ENCODE peak calls at places on chromosome 9, in seven cellular contexts. O is astrocyte; S is CD8-positive, alpha-beta T cell; N is adrenal gland; Y is kidney epithelial cell; Q is keratinocyte; H is GM23338. P is an unnamed sample. For H3K27me3, the result is how much of the 10 kb centered on the place peaks cover.

GRCh38 chr9:133888779-133889491 is 103.2 kb downstream of the VAV2 start:
- DNase-seq in O (no peak), S (no peak), N (no peak), Y (no peak), Q (no peak), H (no peak), P (no peak)

GRCh38 chr9:129476821-129477611 is 143.9 kb downstream of the C9orf50 start:
- DNase-seq in O (no peak), S (no peak), N (no peak), Y (no peak), Q (no peak), H (no peak), P (no peak)

GRCh38 chr9:117718085-117718484 is 13.9 kb downstream of the TLR4 start:
- DNase-seq in O (no peak), S (no peak), N (no peak), Y (no peak), Q (no peak), H (no peak), P (no peak)

GRCh38 chr9:80259079-80259478 is 687.3 kb downstream of the TLE4 start:
- DNase-seq in O (no peak), S (no peak), N (no peak), Y (no peak), Q (no peak), H (no peak), P (no peak)

GRCh38 chr9:133701321-133701980 is 36.7 kb downstream of the SARDH start:
- DNase-seq in O (no peak), S (peak), N (no peak), Y (no peak), Q (no peak), H (no peak), P (no peak)

GRCh38 chr9:32552172-32552872 is at the start of the genes SMIM27 and TOPORS:
- DNase-seq in O (peak), S (peak), N (peak), Y (peak), Q (peak), H (peak), P (peak)

GRCh38 chr9:96871176-96871575 is 16.9 kb upstream of the ZNF782 start:
- DNase-seq in O (no peak), S (no peak), N (no peak), Y (no peak), Q (no peak), H (no peak), P (no peak)

GRCh38 chr9:136393531-136393930 is 6.4 kb downstream of the SNAPC4 start:
- DNase-seq in O (no peak), S (no peak), N (no peak), Y (no peak), Q (no peak), H (no peak), P (no peak)

GRCh38 chr9:96660693-96661248 is 5.7 kb upstream of the PRXL2C start:
- DNase-seq in O (no peak), S (no peak), N (no peak), Y (no peak), Q (no peak), H (no peak), P (no peak)

GRCh38 chr9:98215821-98216220 is 23.4 kb upstream of the CORO2A start:
- DNase-seq in O (no peak), S (peak), N (peak), Y (no peak), Q (no peak), H (peak), P (no peak)

GRCh38 chr9:113579270-113580040 is 115.9 kb downstream of the RGS3 start:
- DNase-seq in O (no peak), S (peak), N (no peak), Y (no peak), Q (no peak), H (no peak), P (no peak)

GRCh38 chr9:72728031-72728770 is 206.8 kb downstream of the TMC1 start:
- DNase-seq in O (no peak), S (no peak), N (no peak), Y (no peak), Q (no peak), H (peak), P (no peak)

GRCh38 chr9:17528859-17529258 is 50.0 kb upstream of the SH3GL2 start:
- DNase-seq in O (no peak), S (no peak), N (no peak), Y (no peak), Q (no peak), H (peak), P (no peak)

GRCh38 chr9:76415731-76416130 is 21.5 kb upstream of the RFK start:
- DNase-seq in O (peak), S (no peak), N (peak), Y (no peak), Q (no peak), H (no peak), P (no peak)

GRCh38 chr9:9949948-9950347 is 662.9 kb downstream of the PTPRD start:
- DNase-seq in O (no peak), S (no peak), N (no peak), Y (no peak), Q (no peak), H (no peak), P (no peak)

GRCh38 chr9:87595605-87596004 is 97.9 kb downstream of the DAPK1 start:
- DNase-seq in O (no peak), S (no peak), N (no peak), Y (no peak), Q (no peak), H (peak), P (no peak)

GRCh38 chr9:129287595-129288305 is 109.7 kb upstream of the IER5L start:
- DNase-seq in O (no peak), S (no peak), N (no peak), Y (no peak), Q (no peak), H (no peak), P (no peak)

GRCh38 chr9:841371-842209 is at the start of gene DMRT1:
- DNase-seq in O (no peak), S (no peak), N (no peak), Y (no peak), Q (no peak), H (peak), P (no peak)
- H3K27me3 ChIP-seq in O (under half), S (under half), N (half or more), Y (under half), Q (under half), H (half or more), P (under half)

GRCh38 chr9:127463382-127463781 is 12.1 kb downstream of the LRSAM1 start:
- DNase-seq in O (no peak), S (no peak), N (no peak), Y (no peak), Q (no peak), H (no peak), P (no peak)
- TF ChIP-seq CTCF in O (no peak), S (no peak), N (no peak), Y (no peak), Q (no peak), H (no peak), P (no peak)

DNA sequence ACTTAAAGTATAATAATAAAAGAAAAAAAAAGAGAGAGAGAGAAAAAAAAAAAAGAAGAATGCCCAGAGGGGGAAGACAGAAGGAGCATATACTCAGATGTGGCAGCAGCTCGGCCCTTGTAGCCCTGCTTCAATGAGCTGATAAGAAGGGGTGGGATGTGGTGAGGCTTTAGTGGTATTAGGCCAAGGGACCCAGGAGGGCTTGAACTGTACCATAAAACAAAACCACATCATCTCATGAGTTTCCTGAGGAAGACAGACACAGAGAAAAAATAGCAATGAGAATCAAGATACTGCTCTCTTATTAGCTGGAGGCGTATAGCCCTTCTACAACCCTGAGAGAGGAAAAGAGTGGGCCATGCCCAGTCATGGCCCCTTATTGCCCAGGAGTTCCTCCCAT is 72.8 kb downstream of the SLC1A1 start:
- DNase-seq in O (no peak), S (no peak), N (no peak), Y (no peak), Q (no peak), H (no peak), P (no peak)
- H3K27me3 ChIP-seq in O (under half), S (under half), N (under half), Y (under half), Q (under half), H (under half), P (under half)

GRCh38 chr9:12775963-12776774 is 1.3 kb downstream of the LURAP1L start:
- DNase-seq in O (peak), S (no peak), N (peak), Y (peak), Q (no peak), H (peak), P (no peak)
- TF ChIP-seq CTCF in O (peak), S (no peak), N (peak), Y (peak), Q (peak), H (peak), P (peak)

GRCh38 chr9:99419099-99419498 is 197.0 kb downstream of the SEC61B start:
- DNase-seq in O (no peak), S (no peak), N (no peak), Y (no peak), Q (no peak), H (no peak), P (no peak)

GRCh38 chr9:99411068-99411467 is 189.0 kb downstream of the SEC61B start:
- DNase-seq in O (peak), S (no peak), N (no peak), Y (no peak), Q (no peak), H (no peak), P (no peak)

GRCh38 chr9:99416007-99416406 is 193.9 kb downstream of the SEC61B start:
- DNase-seq in O (peak), S (no peak), N (no peak), Y (no peak), Q (no peak), H (no peak), P (no peak)

GRCh38 chr9:99411479-99412100 is 189.5 kb downstream of the SEC61B start:
- DNase-seq in O (no peak), S (no peak), N (no peak), Y (no peak), Q (no peak), H (peak), P (no peak)

GRCh38 chr9:99414321-99414720 is 192.2 kb downstream of the SEC61B start:
- DNase-seq in O (no peak), S (no peak), N (no peak), Y (no peak), Q (no peak), H (no peak), P (no peak)
- H3K27me3 ChIP-seq in O (under half), S (under half), N (under half), Y (under half), Q (under half), H (under half), P (under half)

DNA sequence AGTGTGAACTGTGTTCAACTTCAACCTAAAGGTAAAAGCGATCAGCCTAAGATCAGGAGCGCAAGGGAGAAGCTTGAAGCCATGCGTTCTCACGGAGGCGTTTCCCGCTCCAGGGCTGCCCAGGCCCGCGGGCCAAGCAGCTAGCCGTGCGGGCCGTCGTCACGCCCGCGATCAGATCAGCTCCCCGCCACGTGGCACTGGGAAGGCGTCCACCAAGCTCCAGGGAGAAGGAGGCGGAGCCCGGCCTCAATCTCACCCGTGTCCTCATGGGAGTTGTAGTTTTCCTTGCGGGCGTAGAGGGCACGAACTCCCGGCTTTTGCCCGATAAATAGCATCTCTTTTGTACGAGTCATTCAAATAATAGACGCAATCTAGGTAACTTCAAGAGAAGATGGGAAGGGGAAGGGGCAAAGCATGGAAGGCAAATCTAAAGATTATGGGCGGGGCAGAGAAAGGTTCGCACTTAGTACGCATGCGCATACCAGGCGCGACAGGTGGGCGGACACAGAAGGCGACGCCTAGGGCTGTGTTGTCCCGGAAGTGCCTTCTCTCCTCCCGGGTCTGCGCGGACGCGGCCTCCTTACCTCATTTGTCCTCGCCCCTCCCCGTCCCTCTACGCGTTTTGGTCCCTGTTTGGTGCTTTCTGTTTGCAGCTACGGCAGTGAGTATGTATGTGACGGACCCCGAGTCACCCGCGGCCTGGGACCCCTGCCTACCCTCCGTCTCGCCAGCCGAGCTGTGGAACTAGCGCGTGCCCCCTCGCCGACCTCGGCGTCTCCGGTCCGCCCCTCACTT is 40.8 kb upstream of the ZCCHC7 start:
- DNase-seq in O (peak), S (peak), N (peak), Y (peak), Q (peak), H (peak), P (peak)
- TF ChIP-seq CTCF in O (no peak), S (no peak), N (no peak), Y (no peak), Q (no peak), H (no peak), P (no peak)

P was measured in Panc1.